ENCODE peak calls at places on chromosomes 4 and X, in nine cellular contexts. N is left cardiac atrium, S is germinal center, K is lower leg skin, P is nucleus accumbens, W is dorsolateral prefrontal cortex, H is HFF-Myc, U is posterior cingulate gyrus, I is fibroblast of lung. F is an unnamed sample.

GRCh38 chr4:110483516-110483915 is 7.6 kb downstream of the ENPEP start:
- DNase-seq in H (no peak), S (no peak), P (no peak), W (no peak), N (no peak), U (no peak), I (peak; percentile 70), K (no peak), F (no peak)

GRCh38 chr4:33407496-33407895 is 2687.3 kb downstream of the PCDH7 start:
- DNase-seq in P (no peak), H (no peak), N (no peak), U (no peak), W (no peak), S (no peak), I (no peak), K (no peak), F (no peak)

GRCh38 chrX:53284684-53285447 is 3.5 kb upstream of the IQSEC2 start:
- DNase-seq in P (peak; percentile 27), I (no peak), W (peak; percentile 74), N (peak; percentile 65), K (peak; percentile 91), U (peak; percentile 87), S (peak; percentile 40), H (no peak), F (no peak)

GRCh38 chr4:119209077-119209476 is 3.4 kb upstream of the USP53 start:
- DNase-seq in N (no peak), I (peak; percentile 94), W (no peak), U (no peak), P (no peak), S (no peak), H (peak; percentile 94), K (no peak), F (no peak)

GRCh38 chr4:119211856-119212250 is 660 bp upstream of the USP53 start:
- DNase-seq in W (no peak), K (no peak), N (no peak), S (no peak), H (no peak), P (no peak), U (no peak), I (no peak), F (no peak)

GRCh38 chr4:40698733-40699132 is 51.0 kb upstream of the NSUN7 start:
- DNase-seq in I (no peak), S (no peak), K (no peak), H (no peak), N (no peak), U (no peak), W (no peak), P (no peak), F (no peak)

GRCh38 chrX:136021160-136021559 is 35.9 kb downstream of the SLC9A6 start:
- DNase-seq in S (no peak), I (no peak), W (no peak), U (no peak), P (no peak), N (no peak), K (no peak), H (no peak), F (no peak)

GRCh38 chrX:123976671-123977316 is 15.3 kb downstream of the STAG2 start:
- DNase-seq in H (no peak), P (no peak), N (no peak), W (no peak), U (no peak), K (no peak), I (peak; percentile 30), S (no peak), F (no peak)

GRCh38 chr4:157270108-157270507 is 49.6 kb downstream of the GRIA2 start:
- DNase-seq in P (no peak), I (no peak), N (no peak), W (peak; percentile 46), U (no peak), K (no peak), S (no peak), H (no peak), F (no peak)

F was measured in caudate nucleus.